ENCODE peak calls at places on chromosomes 12 and 14, in seven cellular contexts. R is HCT116, N is HepG2, M is sigmoid colon, C is H1, G is transverse colon, I is spleen. K is an unnamed sample.

GRCh38 chr14:47442206-47442605 is 233.2 kb downstream of the MDGA2 start:
- DNase-seq in R (peak), N (peak), M (no peak), C (no peak), G (no peak), I (no peak), K (no peak)

GRCh38 chr12:85865905-85866304 is 8.2 kb upstream of the NTS start:
- DNase-seq in R (no peak), N (no peak), M (no peak), C (no peak), G (no peak), I (no peak), K (no peak)

GRCh38 chr12:21971344-21971743 is 30.1 kb upstream of the ABCC9 start:
- DNase-seq in R (no peak), N (no peak), M (no peak), C (no peak), G (no peak), I (no peak), K (no peak)

GRCh38 chr12:26991826-26992225 is 22.4 kb downstream of the TM7SF3 start:
- DNase-seq in R (no peak), N (no peak), M (no peak), C (no peak), G (no peak), I (no peak), K (no peak)

GRCh38 chr12:83826112-83826511 is 1086.5 kb downstream of the SLC6A15 start:
- DNase-seq in R (peak), N (no peak), M (no peak), C (peak), G (no peak), I (no peak), K (peak)

GRCh38 chr14:51969852-51970251 is 19.5 kb upstream of the RTRAF start:
- DNase-seq in R (no peak), N (no peak), M (no peak), C (no peak), G (no peak), I (no peak), K (no peak)

GRCh38 chr14:72808564-72808963 is 85.3 kb downstream of the DPF3 start:
- DNase-seq in R (no peak), N (no peak), M (no peak), C (no peak), G (no peak), I (no peak), K (no peak)

GRCh38 chr14:102095871-102096568 is 9.2 kb upstream of the HSP90AA1 start:
- DNase-seq in R (no peak), N (no peak), M (no peak), C (peak), G (no peak), I (peak), K (no peak)

GRCh38 chr12:2064078-2064507 is 11.3 kb downstream of the CACNA1C start:
- DNase-seq in R (no peak), N (no peak), M (no peak), C (no peak), G (no peak), I (no peak), K (no peak)

GRCh38 chr14:49250109-49250508 is 336.1 kb downstream of the RPS29 start:
- DNase-seq in R (no peak), N (no peak), M (no peak), C (no peak), G (no peak), I (no peak), K (no peak)

GRCh38 chr12:77402726-77403125 is 337.4 kb upstream of the E2F7 start:
- DNase-seq in R (no peak), N (no peak), M (no peak), C (no peak), G (no peak), I (no peak), K (no peak)

GRCh38 chr12:67062193-67062592 is 207.0 kb upstream of the CAND1 start:
- DNase-seq in R (no peak), N (no peak), M (no peak), C (no peak), G (no peak), I (no peak), K (no peak)

GRCh38 chr12:128829870-128830504 is 6.2 kb upstream of the SLC15A4 start:
- DNase-seq in R (no peak), N (no peak), M (peak), C (no peak), G (peak), I (peak), K (peak)

GRCh38 chr14:85054178-85054577 is 475.8 kb upstream of the FLRT2 start:
- DNase-seq in R (no peak), N (no peak), M (no peak), C (no peak), G (no peak), I (no peak), K (no peak)

GRCh38 chr14:24080888-24081738 is 9.8 kb downstream of the CPNE6 start:
- DNase-seq in R (no peak), N (peak), M (no peak), C (peak), G (peak), I (peak), K (peak)

GRCh38 chr14:24081739-24082204 is 10.4 kb downstream of the CPNE6 start:
- DNase-seq in R (no peak), N (no peak), M (no peak), C (no peak), G (no peak), I (no peak), K (no peak)

GRCh38 chr14:24083462-24083861 is 10.6 kb upstream of the PCK2 start:
- DNase-seq in R (no peak), N (no peak), M (no peak), C (no peak), G (no peak), I (no peak), K (no peak)

GRCh38 chr14:24084439-24084838 is 9.7 kb upstream of the PCK2 start:
- DNase-seq in R (no peak), N (no peak), M (no peak), C (no peak), G (no peak), I (peak), K (no peak)

GRCh38 chr14:24082411-24083080 is 11.2 kb downstream of the CPNE6 start:
- DNase-seq in R (no peak), N (no peak), M (no peak), C (no peak), G (no peak), I (no peak), K (no peak)
- H3K4me3 ChIP-seq in R (no peak), N (no peak), M (no peak), C (no peak), G (no peak), I (no peak), K (no peak)

GRCh38 chr12:6644903-6645302 is 2.3 kb downstream of the ACRBP start:
- DNase-seq in R (no peak), N (no peak), M (no peak), C (peak), G (peak), I (no peak), K (no peak)
- TF ChIP-seq CTCF in R (no peak), N (peak), M (peak), C (peak), G (peak), I (no peak), K (no peak)

DNA sequence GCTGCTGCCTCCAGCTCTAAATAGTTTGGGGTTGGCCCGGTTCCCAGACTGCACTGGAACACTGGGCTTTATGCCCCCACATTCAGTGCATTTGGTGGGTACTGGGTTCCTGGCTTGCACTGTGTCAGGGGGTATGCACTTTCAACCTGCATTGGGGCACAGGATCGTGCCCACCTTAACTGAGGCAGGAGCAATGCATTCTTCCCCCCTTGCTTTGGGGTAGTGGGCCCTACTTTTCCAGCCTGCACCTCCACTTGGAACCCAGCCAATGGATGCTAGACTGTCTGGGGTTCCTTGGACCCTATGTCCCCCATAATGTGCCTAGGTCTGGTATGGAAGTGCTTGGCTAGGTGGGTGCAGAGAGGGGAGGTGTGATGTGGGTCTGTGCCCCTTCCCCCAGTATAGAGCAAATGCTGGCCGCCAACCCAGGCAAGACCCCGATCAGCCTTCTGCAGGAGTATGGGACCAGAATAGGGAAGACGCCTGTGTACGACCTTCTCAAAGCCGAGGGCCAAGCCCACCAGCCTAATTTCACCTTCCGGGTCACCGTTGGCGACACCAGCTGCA is 615 bp downstream of the TARBP2 start:
- DNase-seq in R (no peak), N (no peak), M (peak), C (no peak), G (no peak), I (peak), K (no peak)
- TF ChIP-seq POLR2AphosphoS5 in R (peak), N (no peak), M (no peak), C (no peak), G (no peak), I (no peak), K (no peak)

GRCh38 chr12:75709474-75709873 is 198.1 kb upstream of the KRR1 start:
- DNase-seq in R (no peak), N (no peak), M (no peak), C (no peak), G (no peak), I (no peak), K (no peak)

GRCh38 chr12:75710361-75711069 is 199.1 kb upstream of the KRR1 start:
- DNase-seq in R (no peak), N (peak), M (no peak), C (no peak), G (no peak), I (no peak), K (no peak)

GRCh38 chr12:75706786-75707605 is 195.6 kb upstream of the KRR1 start:
- DNase-seq in R (no peak), N (no peak), M (no peak), C (no peak), G (no peak), I (no peak), K (no peak)

GRCh38 chr12:75707983-75708382 is 196.6 kb upstream of the KRR1 start:
- DNase-seq in R (no peak), N (no peak), M (no peak), C (no peak), G (no peak), I (no peak), K (no peak)

DNA sequence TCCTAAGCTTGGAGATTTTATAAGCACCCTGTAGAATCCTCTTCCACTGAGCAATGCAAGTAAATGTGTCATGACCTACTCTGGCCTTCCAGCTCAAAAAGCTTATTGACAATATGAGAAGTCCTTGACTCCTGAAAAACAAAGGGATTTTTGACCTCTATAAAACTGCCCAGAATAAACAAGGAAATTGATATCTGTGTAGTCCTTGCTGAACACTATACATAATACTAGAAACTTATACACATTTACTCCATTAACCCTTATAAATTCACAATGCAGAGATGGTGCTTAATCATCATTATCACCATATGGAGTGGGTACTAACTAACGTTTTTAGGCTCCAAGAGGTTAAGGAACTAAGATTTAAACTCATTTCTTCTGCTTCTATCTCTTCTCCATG is 197.4 kb upstream of the KRR1 start:
- DNase-seq in R (no peak), N (peak), M (no peak), C (no peak), G (no peak), I (no peak), K (no peak)
- H3K4me3 ChIP-seq in R (no peak), N (no peak), M (no peak), C (no peak), G (no peak), I (no peak), K (no peak)

DNA sequence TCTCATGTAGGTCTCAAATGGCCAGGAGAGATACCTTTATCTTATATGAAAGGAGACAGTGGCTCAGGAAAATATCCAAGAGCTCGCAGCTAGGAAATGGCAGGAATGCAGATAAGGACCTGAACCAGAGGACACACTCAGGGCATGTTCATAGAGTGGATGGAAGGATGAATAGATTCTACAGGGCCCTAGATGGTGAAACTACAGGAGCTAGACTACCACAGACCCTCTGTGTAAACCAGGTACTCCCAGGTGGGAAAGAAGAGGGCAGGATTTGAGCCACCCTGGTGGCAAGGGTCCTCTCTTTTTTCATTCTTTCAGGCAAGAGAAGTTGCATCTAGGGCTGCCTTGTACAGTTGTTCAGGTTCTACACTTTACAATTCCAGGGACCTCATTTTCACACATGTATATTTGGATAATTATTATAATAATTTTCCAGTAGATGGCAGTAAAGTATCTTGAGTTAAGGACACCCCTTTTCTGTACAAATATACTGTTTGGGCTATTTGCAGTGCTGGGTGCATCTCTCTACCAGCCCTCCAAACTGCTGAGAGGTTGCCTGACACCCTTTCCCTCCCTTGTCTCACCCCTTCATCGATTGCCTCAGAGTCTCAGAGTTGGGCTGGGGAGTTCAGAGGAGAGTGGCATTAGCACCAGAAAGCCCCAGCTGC is 10.5 kb upstream of the ZDHHC22 start:
- DNase-seq in R (peak), N (no peak), M (no peak), C (no peak), G (no peak), I (peak), K (no peak)
- TF ChIP-seq CTCF in R (peak), N (peak), M (no peak), C (no peak), G (peak), I (no peak), K (no peak)

K was measured in stomach.